ENCODE peak calls at places on chromosomes 4 and X, in five cellular contexts. C is HS-5; A is activated naive CD4-positive, alpha-beta T cell treated with Interleukin-2 at 50 U/mL for 16 hours; E is Peyer's patch; K is NCI-H2081 treated with DMSO at 0.1 percent for 48 hours. O is an unnamed sample.

GRCh38 chr4:85842540-85842939 is 367.6 kb downstream of the ARHGAP24 start:
- DNase-seq in C (no peak), A (no peak), E (peak; percentile 25), K (no peak), O (no peak)

GRCh38 chr4:184472540-184473264 is 1.6 kb downstream of the IRF2 start:
- DNase-seq in C (no peak), A (peak; percentile 58), E (peak; percentile 62), K (no peak), O (peak; percentile 71)

GRCh38 chr4:56787380-56787779 is 34.1 kb downstream of the SPINK2 start:
- DNase-seq in C (no peak), A (no peak), E (no peak), K (no peak), O (no peak)

GRCh38 chr4:1204286-1204827 is 32.0 kb upstream of the SPON2 start:
- DNase-seq in C (no peak), A (no peak), E (peak; percentile 15), K (no peak), O (no peak)

GRCh38 chrX:30935985-30936384 is 46.9 kb upstream of the TAB3 start:
- DNase-seq in C (peak; percentile 0), A (no peak), E (no peak), K (no peak), O (no peak)

GRCh38 chr4:71608674-71609062 is 175.2 kb downstream of the GC start:
- DNase-seq in C (no peak), A (no peak), E (no peak), K (no peak), O (no peak)

GRCh38 chr4:97892596-97893266 is 250.5 kb downstream of the STPG2 start:
- DNase-seq in C (no peak), A (no peak), E (no peak), K (no peak), O (no peak)

GRCh38 chr4:25367004-25367621 is 9.9 kb upstream of the ANAPC4 start:
- DNase-seq in C (no peak), A (no peak), E (no peak), K (peak; percentile 7), O (no peak)

GRCh38 chrX:101764538-101764937 is 104.9 kb upstream of the ARMCX2 start:
- DNase-seq in C (no peak), A (no peak), E (no peak), K (no peak), O (no peak)

GRCh38 chrX:12400218-12400617 is 261.9 kb downstream of the FRMPD4 start:
- DNase-seq in C (no peak), A (no peak), E (no peak), K (no peak), O (no peak)